ENCODE peak calls at places on chromosomes 7 and 10, in nine cellular contexts. One of them, this sample, is unnamed.

GRCh38 chr7:112946350-112946749 is 140.3 kb downstream of the GPR85 start:
- DNase-seq in osteoblast: no peak
- DNase-seq in keratinocyte: no peak
- DNase-seq in spleen: no peak
- DNase-seq in heart left ventricle: no peak
- DNase-seq in heart right ventricle: no peak
- DNase-seq in IMR-90: peak
- DNase-seq in pancreas: no peak
- DNase-seq in ovary: no peak
- DNase-seq in this sample: no peak

GRCh38 chr10:101887762-101888161 is 44.2 kb upstream of the KCNIP2 start:
- DNase-seq in osteoblast: no peak
- DNase-seq in keratinocyte: no peak
- DNase-seq in spleen: no peak
- DNase-seq in heart left ventricle: no peak
- DNase-seq in heart right ventricle: no peak
- DNase-seq in IMR-90: no peak
- DNase-seq in pancreas: no peak
- DNase-seq in ovary: no peak
- DNase-seq in this sample: no peak

GRCh38 chr10:75395171-75395954 is 6.2 kb downstream of the ZNF503 start:
- DNase-seq in osteoblast: peak
- DNase-seq in keratinocyte: no peak
- DNase-seq in spleen: peak
- DNase-seq in heart left ventricle: peak
- DNase-seq in heart right ventricle: peak
- DNase-seq in IMR-90: peak
- DNase-seq in pancreas: peak
- DNase-seq in ovary: peak
- DNase-seq in this sample: no peak

GRCh38 chr7:6730343-6730633 is 23.5 kb upstream of the ZNF12 start:
- DNase-seq in osteoblast: peak
- DNase-seq in keratinocyte: no peak
- DNase-seq in spleen: no peak
- DNase-seq in heart left ventricle: no peak
- DNase-seq in heart right ventricle: no peak
- DNase-seq in IMR-90: peak
- DNase-seq in pancreas: no peak
- DNase-seq in ovary: no peak
- DNase-seq in this sample: no peak

GRCh38 chr10:119536508-119536837 is 6.0 kb downstream of the RGS10 start:
- DNase-seq in osteoblast: no peak
- DNase-seq in keratinocyte: no peak
- DNase-seq in spleen: no peak
- DNase-seq in heart left ventricle: no peak
- DNase-seq in heart right ventricle: no peak
- DNase-seq in IMR-90: no peak
- DNase-seq in pancreas: no peak
- DNase-seq in ovary: no peak
- DNase-seq in this sample: no peak

GRCh38 chr10:109773818-109774440 is 149.4 kb downstream of the XPNPEP1 start:
- DNase-seq in osteoblast: peak
- DNase-seq in keratinocyte: no peak
- DNase-seq in spleen: no peak
- DNase-seq in heart left ventricle: no peak
- DNase-seq in heart right ventricle: no peak
- DNase-seq in IMR-90: peak
- DNase-seq in pancreas: no peak
- DNase-seq in ovary: no peak
- DNase-seq in this sample: no peak

GRCh38 chr10:67775274-67775673 is 62.7 kb downstream of the DNAJC12 start:
- DNase-seq in osteoblast: no peak
- DNase-seq in keratinocyte: no peak
- DNase-seq in spleen: no peak
- DNase-seq in heart left ventricle: no peak
- DNase-seq in heart right ventricle: no peak
- DNase-seq in IMR-90: no peak
- DNase-seq in pancreas: no peak
- DNase-seq in ovary: no peak
- DNase-seq in this sample: no peak

GRCh38 chr10:32376027-32376426 is 29.1 kb upstream of the EPC1 start:
- DNase-seq in osteoblast: no peak
- DNase-seq in keratinocyte: no peak
- DNase-seq in spleen: no peak
- DNase-seq in heart left ventricle: no peak
- DNase-seq in heart right ventricle: no peak
- DNase-seq in IMR-90: no peak
- DNase-seq in pancreas: no peak
- DNase-seq in ovary: no peak
- DNase-seq in this sample: no peak

GRCh38 chr7:158740013-158740656 is 35.5 kb upstream of the NCAPG2 start:
- DNase-seq in osteoblast: peak
- DNase-seq in keratinocyte: no peak
- DNase-seq in spleen: no peak
- DNase-seq in heart left ventricle: no peak
- DNase-seq in heart right ventricle: no peak
- DNase-seq in IMR-90: peak
- DNase-seq in pancreas: no peak
- DNase-seq in ovary: peak
- DNase-seq in this sample: no peak

GRCh38 chr7:32094516-32094915 is 24.3 kb upstream of the PDE1C start:
- DNase-seq in osteoblast: peak
- DNase-seq in keratinocyte: no peak
- DNase-seq in spleen: no peak
- DNase-seq in heart left ventricle: no peak
- DNase-seq in heart right ventricle: no peak
- DNase-seq in IMR-90: no peak
- DNase-seq in pancreas: no peak
- DNase-seq in ovary: no peak
- DNase-seq in this sample: no peak

GRCh38 chr10:43352951-43353350 is 18.5 kb upstream of the FXYD4 start:
- DNase-seq in osteoblast: no peak
- DNase-seq in keratinocyte: no peak
- DNase-seq in spleen: peak
- DNase-seq in heart left ventricle: no peak
- DNase-seq in heart right ventricle: no peak
- DNase-seq in IMR-90: no peak
- DNase-seq in pancreas: no peak
- DNase-seq in ovary: no peak
- DNase-seq in this sample: no peak

GRCh38 chr7:7790041-7790751 is 71.8 kb upstream of the RPA3 start:
- DNase-seq in osteoblast: no peak
- DNase-seq in keratinocyte: no peak
- DNase-seq in spleen: no peak
- DNase-seq in heart left ventricle: no peak
- DNase-seq in heart right ventricle: no peak
- DNase-seq in IMR-90: no peak
- DNase-seq in pancreas: no peak
- DNase-seq in ovary: no peak
- DNase-seq in this sample: no peak

GRCh38 chr7:121373177-121373576 is 22.9 kb downstream of the FAM3C start:
- DNase-seq in osteoblast: no peak
- DNase-seq in keratinocyte: no peak
- DNase-seq in spleen: no peak
- DNase-seq in heart left ventricle: no peak
- DNase-seq in heart right ventricle: no peak
- DNase-seq in IMR-90: no peak
- DNase-seq in pancreas: no peak
- DNase-seq in ovary: no peak
- DNase-seq in this sample: no peak
- H3K27ac ChIP-seq in osteoblast: no peak
- H3K27ac ChIP-seq in keratinocyte: no peak
- H3K27ac ChIP-seq in spleen: no peak
- H3K27ac ChIP-seq in heart left ventricle: no peak
- H3K27ac ChIP-seq in heart right ventricle: no peak
- H3K27ac ChIP-seq in IMR-90: no peak
- H3K27ac ChIP-seq in pancreas: no peak
- H3K27ac ChIP-seq in ovary: no peak
- H3K27ac ChIP-seq in this sample: no peak

DNA sequence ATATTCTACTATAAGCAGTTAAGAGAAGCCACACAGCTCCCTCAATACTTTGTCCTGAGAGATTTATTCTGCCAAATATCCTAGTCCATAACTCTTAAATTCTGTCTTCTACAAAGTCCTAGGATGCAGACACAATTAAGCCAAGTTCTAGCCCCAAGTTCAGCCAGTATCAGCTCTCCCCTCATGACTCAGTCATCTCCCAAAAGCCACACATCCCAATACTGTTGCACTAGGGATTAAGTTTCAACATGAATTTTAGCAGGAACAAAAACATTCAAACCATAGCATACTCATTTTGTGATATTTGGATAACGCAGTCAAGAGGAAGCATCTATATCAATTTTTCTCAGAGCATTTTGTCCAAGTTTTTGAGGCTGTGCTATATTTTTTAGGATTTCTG is 277.4 kb downstream of the FZD1 start:
- DNase-seq in osteoblast: no peak
- DNase-seq in keratinocyte: no peak
- DNase-seq in spleen: no peak
- DNase-seq in heart left ventricle: no peak
- DNase-seq in heart right ventricle: no peak
- DNase-seq in IMR-90: no peak
- DNase-seq in pancreas: no peak
- DNase-seq in ovary: no peak
- DNase-seq in this sample: no peak
- H3K4me3 ChIP-seq in osteoblast: no peak
- H3K4me3 ChIP-seq in keratinocyte: no peak
- H3K4me3 ChIP-seq in spleen: no peak
- H3K4me3 ChIP-seq in heart left ventricle: no peak
- H3K4me3 ChIP-seq in heart right ventricle: no peak
- H3K4me3 ChIP-seq in IMR-90: no peak
- H3K4me3 ChIP-seq in pancreas: no peak
- H3K4me3 ChIP-seq in ovary: no peak
- H3K4me3 ChIP-seq in this sample: no peak

GRCh38 chr7:33904680-33905388 is 505 bp upstream of the BMPER start:
- DNase-seq in osteoblast: peak
- DNase-seq in keratinocyte: no peak
- DNase-seq in spleen: peak
- DNase-seq in heart left ventricle: peak
- DNase-seq in heart right ventricle: peak
- DNase-seq in IMR-90: peak
- DNase-seq in pancreas: no peak
- DNase-seq in ovary: peak
- DNase-seq in this sample: no peak
- TF ChIP-seq CTCF in osteoblast: no peak
- TF ChIP-seq CTCF in keratinocyte: no peak
- TF ChIP-seq CTCF in spleen: no peak
- TF ChIP-seq CTCF in heart left ventricle: no peak
- TF ChIP-seq CTCF in heart right ventricle: no peak
- TF ChIP-seq CTCF in IMR-90: peak
- TF ChIP-seq CTCF in pancreas: no peak
- TF ChIP-seq CTCF in ovary: no peak
- TF ChIP-seq CTCF in this sample: no peak

DNA sequence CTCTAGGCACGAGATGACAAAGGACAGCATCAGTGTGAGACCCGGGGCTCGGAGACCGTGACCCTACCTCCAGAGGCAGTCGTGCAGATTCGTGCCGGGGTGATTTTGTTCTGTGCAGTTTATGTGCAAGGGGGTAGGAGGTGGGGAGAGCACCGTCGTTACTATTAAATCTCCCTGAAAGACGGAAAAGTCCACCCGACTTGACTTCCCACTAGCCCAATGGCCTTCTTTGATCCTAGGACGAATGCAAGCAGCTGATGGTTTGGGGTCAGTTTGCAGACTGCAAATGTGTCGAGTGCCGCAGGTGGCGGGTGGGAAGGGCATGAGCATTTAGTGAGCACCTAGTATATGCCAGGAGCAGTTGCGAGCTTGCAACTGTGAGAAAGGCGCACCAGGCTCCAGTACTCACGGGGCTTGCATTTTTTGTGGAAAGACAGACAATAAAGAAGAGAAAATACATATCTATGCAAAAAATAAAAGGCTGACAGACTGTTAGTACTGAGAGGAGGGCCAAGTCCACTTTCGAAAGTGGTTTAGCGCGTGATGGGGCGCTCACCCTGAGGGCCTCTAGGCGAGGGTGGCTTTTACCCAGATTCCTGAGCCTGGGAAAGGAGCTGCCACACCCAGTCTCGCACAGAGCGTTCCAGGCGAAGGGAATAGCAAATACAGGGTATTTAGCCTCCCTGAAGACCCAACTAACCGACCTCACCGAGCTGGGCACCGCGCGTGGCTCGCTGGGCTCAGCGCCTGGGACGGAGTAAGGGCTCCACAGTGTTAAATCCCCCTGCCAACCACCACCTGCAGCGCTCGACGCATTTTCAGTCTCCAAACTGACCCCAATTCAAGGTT is 941 bp upstream of the OSBPL3 start:
- DNase-seq in osteoblast: peak
- DNase-seq in keratinocyte: no peak
- DNase-seq in spleen: peak
- DNase-seq in heart left ventricle: peak
- DNase-seq in heart right ventricle: peak
- DNase-seq in IMR-90: peak
- DNase-seq in pancreas: peak
- DNase-seq in ovary: peak
- DNase-seq in this sample: no peak
- H3K27ac ChIP-seq in osteoblast: peak
- H3K27ac ChIP-seq in keratinocyte: peak
- H3K27ac ChIP-seq in spleen: peak
- H3K27ac ChIP-seq in heart left ventricle: peak
- H3K27ac ChIP-seq in heart right ventricle: peak
- H3K27ac ChIP-seq in IMR-90: peak
- H3K27ac ChIP-seq in pancreas: peak
- H3K27ac ChIP-seq in ovary: peak
- H3K27ac ChIP-seq in this sample: peak

GRCh38 chr10:69125554-69125953 is 1.6 kb downstream of the VPS26A start:
- DNase-seq in osteoblast: peak
- DNase-seq in keratinocyte: no peak
- DNase-seq in spleen: no peak
- DNase-seq in heart left ventricle: no peak
- DNase-seq in heart right ventricle: no peak
- DNase-seq in IMR-90: no peak
- DNase-seq in pancreas: no peak
- DNase-seq in ovary: no peak
- DNase-seq in this sample: no peak
- H3K4me3 ChIP-seq in osteoblast: peak
- H3K4me3 ChIP-seq in keratinocyte: peak
- H3K4me3 ChIP-seq in spleen: no peak
- H3K4me3 ChIP-seq in heart left ventricle: peak
- H3K4me3 ChIP-seq in heart right ventricle: no peak
- H3K4me3 ChIP-seq in IMR-90: no peak
- H3K4me3 ChIP-seq in pancreas: no peak
- H3K4me3 ChIP-seq in ovary: peak
- H3K4me3 ChIP-seq in this sample: peak

GRCh38 chr10:110872145-110872983 is 636 bp downstream of the PDCD4 start:
- DNase-seq in osteoblast: peak
- DNase-seq in keratinocyte: no peak
- DNase-seq in spleen: peak
- DNase-seq in heart left ventricle: peak
- DNase-seq in heart right ventricle: peak
- DNase-seq in IMR-90: peak
- DNase-seq in pancreas: peak
- DNase-seq in ovary: peak
- DNase-seq in this sample: peak
- TF ChIP-seq CTCF in osteoblast: peak
- TF ChIP-seq CTCF in keratinocyte: peak
- TF ChIP-seq CTCF in spleen: no peak
- TF ChIP-seq CTCF in heart left ventricle: no peak
- TF ChIP-seq CTCF in heart right ventricle: peak
- TF ChIP-seq CTCF in IMR-90: peak
- TF ChIP-seq CTCF in pancreas: no peak
- TF ChIP-seq CTCF in ovary: no peak
- TF ChIP-seq CTCF in this sample: no peak